ENCODE peak calls at places on chromosome X, in six cellular contexts. Z, F, H, K, G and V are unnamed samples. For H3K4me1, the result is how much of the 10 kb centered on the place peaks cover.

GRCh38 chrX:67543818-67544217 is at the start of gene AR:
- DNase-seq in G (no peak), K (peak), Z (peak), H (no peak), F (peak), V (no peak)

GRCh38 chrX:140091276-140091886 is 126.1 kb upstream of the CXorf66 start:
- DNase-seq in H (no peak), Z (peak), F (peak), K (peak), G (peak), V (no peak)

GRCh38 chrX:97609938-97610337 is 726.2 kb downstream of the RPA4 start:
- DNase-seq in F (no peak), G (no peak), H (no peak), Z (no peak), K (no peak), V (no peak)

GRCh38 chrX:39508300-39508692 is 589.5 kb downstream of the BCOR start:
- DNase-seq in F (no peak), Z (no peak), H (no peak), G (no peak), K (no peak), V (no peak)

GRCh38 chrX:47502591-47503222 is 19.7 kb upstream of the ZNF41 start:
- DNase-seq in G (no peak), H (no peak), Z (peak), K (no peak), F (no peak), V (no peak)

GRCh38 chrX:68835104-68835442 is 6.3 kb downstream of the EFNB1 start:
- DNase-seq in H (no peak), F (no peak), Z (no peak), K (no peak), G (no peak), V (no peak)

GRCh38 chrX:49610718-49611310 is 12.0 kb downstream of the GAGE1 start:
- DNase-seq in H (no peak), F (no peak), Z (no peak), K (no peak), G (no peak), V (no peak)

GRCh38 chrX:37599735-37600134 is 28.3 kb downstream of the LANCL3 start:
- DNase-seq in Z (no peak), G (no peak), K (no peak), H (no peak), F (no peak), V (no peak)

GRCh38 chrX:133335027-133335426 is 80.3 kb downstream of the GPC4 start:
- DNase-seq in G (peak), H (peak), K (peak), F (no peak), Z (peak), V (peak)

GRCh38 chrX:65999563-66000148 is 40.2 kb downstream of the VSIG4 start:
- DNase-seq in F (no peak), H (no peak), Z (no peak), K (no peak), G (peak), V (no peak)

GRCh38 chrX:134737061-134737460 is 78.8 kb upstream of the PLAC1 start:
- DNase-seq in F (no peak), K (no peak), Z (no peak), H (no peak), G (no peak), V (no peak)

GRCh38 chrX:9919632-9920172 is 47.5 kb upstream of the CLDN34 start:
- DNase-seq in G (no peak), Z (no peak), H (no peak), F (no peak), K (no peak), V (no peak)

GRCh38 chrX:2913118-2913517 is 16.0 kb downstream of the ARSD start:
- DNase-seq in H (peak), G (peak), K (no peak), Z (no peak), F (no peak), V (no peak)

GRCh38 chrX:42246814-42247213 is 323.5 kb upstream of the CASK start:
- DNase-seq in F (no peak), G (no peak), K (peak), H (no peak), Z (peak), V (no peak)

GRCh38 chrX:96919672-96920071 is 36.0 kb downstream of the RPA4 start:
- DNase-seq in G (no peak), F (no peak), K (no peak), H (no peak), Z (no peak), V (no peak)

GRCh38 chrX:153649178-153649914 is 2.3 kb downstream of the DUSP9 start:
- DNase-seq in K (peak), G (peak), F (no peak), H (peak), Z (no peak), V (peak)

GRCh38 chrX:79482686-79483085 is 115.6 kb upstream of the ITM2A start:
- DNase-seq in Z (no peak), K (no peak), F (no peak), H (no peak), G (no peak), V (no peak)

DNA sequence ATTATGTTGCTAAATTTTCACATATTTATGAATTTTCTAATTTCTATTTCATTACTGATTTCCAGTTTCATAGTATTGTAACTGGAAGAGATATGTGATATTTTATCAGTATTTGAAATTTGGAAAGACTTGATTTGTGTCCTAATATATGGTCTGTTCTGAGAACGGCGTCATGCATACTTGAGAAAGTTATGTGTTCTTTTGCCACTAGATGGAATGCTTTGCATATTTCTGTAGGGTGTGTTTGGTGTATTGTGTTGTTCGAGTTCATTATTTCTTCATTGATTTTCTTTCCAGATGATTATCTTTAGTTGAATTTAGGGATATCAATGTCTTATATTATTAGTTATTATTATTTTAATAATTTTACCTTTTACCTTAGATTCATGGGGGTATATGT is 110.6 kb upstream of the ITM2A start:
- DNase-seq in F (no peak), Z (no peak), G (no peak), K (no peak), H (no peak), V (no peak)
- H3K4me2 ChIP-seq in F (no peak), Z (no peak), G (no peak), K (no peak), H (no peak), V (no peak)

GRCh38 chrX:102976290-102976689 is 39.2 kb downstream of the RAB40AL start:
- DNase-seq in G (no peak), Z (peak), K (no peak), F (no peak), H (no peak), V (no peak)

GRCh38 chrX:102979536-102979935 is 42.5 kb downstream of the RAB40AL start:
- DNase-seq in G (no peak), H (no peak), Z (no peak), F (no peak), K (no peak), V (no peak)

GRCh38 chrX:102975016-102975415 is 37.9 kb downstream of the RAB40AL start:
- DNase-seq in K (no peak), H (no peak), G (no peak), Z (peak), F (no peak), V (no peak)

GRCh38 chrX:102978594-102978993 is 41.5 kb downstream of the RAB40AL start:
- DNase-seq in H (no peak), Z (no peak), K (no peak), G (no peak), F (no peak), V (no peak)

DNA sequence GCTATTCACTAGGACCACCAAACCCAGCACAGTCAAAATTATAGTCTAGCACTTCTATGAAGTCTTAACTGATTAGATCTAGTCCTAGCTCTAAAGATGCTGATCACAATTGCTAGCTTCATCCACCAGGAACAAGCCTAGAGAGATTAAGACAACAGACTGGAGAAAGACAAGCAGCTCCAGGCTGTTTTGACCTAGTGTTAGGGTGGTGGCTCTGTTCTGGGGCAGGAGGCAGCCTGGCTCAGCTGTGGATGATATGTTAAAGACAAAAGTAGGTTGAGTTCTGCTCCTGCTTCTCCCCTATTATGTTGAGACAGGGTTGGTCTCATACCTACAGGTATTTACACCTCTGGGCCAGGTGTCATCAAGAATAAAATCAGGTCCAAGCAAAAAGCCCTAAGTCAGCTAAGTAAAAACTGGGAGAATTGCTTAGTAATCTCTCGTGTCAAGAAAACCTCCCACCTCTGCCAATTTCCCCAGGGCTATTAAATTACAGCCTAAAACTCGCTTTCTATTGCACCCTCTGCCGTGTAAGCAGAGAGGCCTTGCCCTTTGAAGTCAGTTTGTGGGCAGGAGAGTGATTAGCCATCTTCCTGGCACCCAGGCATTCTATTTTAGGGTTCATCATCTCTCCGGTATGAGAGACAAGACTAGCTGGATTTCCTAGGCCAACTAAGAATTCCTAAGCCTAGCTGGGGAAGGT is 39.9 kb downstream of the RAB40AL start:
- DNase-seq in Z (peak), K (no peak), F (no peak), G (no peak), H (no peak), V (no peak)
- H3K27ac ChIP-seq in Z (no peak), K (no peak), F (no peak), G (no peak), H (no peak), V (no peak)

DNA sequence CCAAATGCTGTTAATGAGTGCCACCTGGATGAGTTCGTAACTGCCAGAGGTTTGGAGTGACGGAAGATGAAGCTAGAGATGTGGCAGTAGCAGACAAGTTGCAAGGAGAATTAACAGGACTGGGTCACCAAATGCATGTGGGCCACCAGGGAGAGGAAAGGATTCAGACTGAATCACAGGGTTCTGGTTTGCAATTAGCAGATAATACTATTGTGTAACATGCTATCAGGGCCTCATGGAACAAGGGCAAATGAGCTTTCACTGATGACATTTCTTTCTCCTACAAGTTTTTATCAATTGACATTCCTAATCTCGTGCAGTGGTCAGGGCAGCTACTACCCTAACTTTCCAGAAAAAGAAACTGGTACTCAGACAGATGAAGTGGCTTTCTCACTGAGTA is 21.4 kb downstream of the GAB3 start:
- DNase-seq in H (no peak), F (no peak), Z (no peak), K (no peak), G (no peak), V (no peak)
- H3K4me1 ChIP-seq in H (under half), F (under half), Z (under half), K (under half), G (under half), V (under half)

GRCh38 chrX:56802428-56802827 is 73.4 kb downstream of the NBDY start:
- DNase-seq in G (no peak), F (no peak), H (no peak), Z (no peak), K (no peak), V (no peak)
- H3K4me2 ChIP-seq in G (no peak), F (no peak), H (no peak), Z (peak), K (no peak), V (no peak)

GRCh38 chrX:44872319-44872816 is 620 bp upstream of the KDM6A start:
- DNase-seq in Z (peak), H (peak), F (no peak), K (no peak), G (peak), V (no peak)
- H3K27ac ChIP-seq in Z (peak), H (peak), F (peak), K (peak), G (peak), V (peak)

DNA sequence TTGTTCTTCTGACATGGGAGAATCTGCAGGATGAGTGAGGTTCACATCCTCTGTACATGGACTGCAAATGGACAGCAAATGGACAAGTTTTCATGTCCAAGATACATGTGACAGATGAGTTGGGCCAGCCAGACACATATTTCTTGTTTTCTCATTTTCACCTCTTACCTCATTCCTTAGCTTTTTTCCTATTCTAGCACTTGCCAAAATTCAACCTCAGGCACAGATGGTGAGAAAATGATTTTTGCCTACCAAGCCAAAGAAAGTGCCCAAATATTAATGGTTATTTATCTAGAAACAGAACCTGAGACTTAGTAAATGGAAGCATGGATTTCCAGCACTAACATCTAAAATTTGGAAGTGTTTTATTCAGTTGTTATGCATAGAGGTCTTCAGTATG is 402.2 kb downstream of the AFF2 start:
- DNase-seq in Z (no peak), H (no peak), G (no peak), F (no peak), K (no peak), V (no peak)
- H3K4me1 ChIP-seq in Z (under half), H (under half), G (under half), F (under half), K (under half), V (under half)